ENCODE peak calls at places on chromosomes 2 and 18, in ten cellular contexts. F, B, H, E, S, K, D, I, V and J are unnamed samples.

GRCh38 chr2:85783796-85784195 is 30.0 kb downstream of the ATOH8 start:
- DNase-seq in D (no peak), V (no peak), K (no peak), B (no peak), H (no peak), I (no peak), F (no peak), S (no peak), E (no peak), J (no peak)

GRCh38 chr2:28390857-28391563 is 1.6 kb upstream of the FOSL2 start:
- DNase-seq in V (peak; percentile 91), B (no peak), D (peak; percentile 55), F (peak; percentile 89), I (peak; percentile 72), H (no peak), K (peak; percentile 95), E (peak; percentile 80), S (peak; percentile 92), J (no peak)

GRCh38 chr2:144914622-144915230 is 394.8 kb upstream of the ZEB2 start:
- DNase-seq in V (peak; percentile 86), F (no peak), H (peak; percentile 47), K (no peak), B (no peak), E (no peak), D (no peak), I (no peak), S (no peak), J (no peak)

GRCh38 chr2:102313025-102313424 is 1.7 kb downstream of the IL1RL1 start:
- DNase-seq in S (peak; percentile 90), D (no peak), I (no peak), F (no peak), H (peak; percentile 17), B (peak; percentile 67), K (no peak), E (no peak), V (peak; percentile 22), J (no peak)

GRCh38 chr2:144686518-144687215 is 166.7 kb upstream of the ZEB2 start:
- DNase-seq in S (no peak), F (no peak), D (no peak), V (no peak), K (no peak), H (no peak), B (no peak), I (no peak), E (no peak), J (no peak)

GRCh38 chr18:28626757-28627156 is 449.8 kb upstream of the CDH2 start:
- DNase-seq in I (no peak), H (no peak), D (no peak), E (no peak), B (no peak), V (no peak), K (no peak), F (no peak), S (no peak), J (no peak)

GRCh38 chr2:8719528-8719927 is 37.7 kb downstream of the ID2 start:
- DNase-seq in I (no peak), V (peak; percentile 59), B (peak; percentile 5), K (no peak), D (no peak), F (peak; percentile 3), E (no peak), H (peak; percentile 37), S (peak; percentile 52), J (no peak)

GRCh38 chr2:111944536-111945210 is 46.3 kb downstream of the MERTK start:
- DNase-seq in F (no peak), V (no peak), S (no peak), I (no peak), K (no peak), H (no peak), B (no peak), E (no peak), D (no peak), J (peak; percentile 9)

GRCh38 chr2:240162032-240162431 is 21.6 kb upstream of the OTOS start:
- DNase-seq in F (no peak), I (no peak), E (no peak), V (no peak), D (no peak), H (no peak), K (peak; percentile 19), S (no peak), B (no peak), J (no peak)

GRCh38 chr2:148519013-148519412 is 125.5 kb upstream of the EPC2 start:
- DNase-seq in B (no peak), E (no peak), V (no peak), S (no peak), D (peak; percentile 54), F (peak; percentile 67), K (no peak), H (no peak), I (no peak), J (no peak)

GRCh38 chr18:42707080-42707479 is 408.4 kb downstream of the RIT2 start:
- DNase-seq in I (no peak), H (no peak), F (no peak), E (no peak), S (no peak), V (no peak), B (no peak), D (no peak), K (no peak), J (no peak)

GRCh38 chr2:149573760-149574159 is 13.8 kb downstream of the MMADHC start:
- DNase-seq in D (no peak), F (no peak), K (no peak), H (no peak), E (no peak), B (peak; percentile 27), S (peak; percentile 30), V (peak; percentile 26), I (no peak), J (no peak)

GRCh38 chr2:118061135-118061955 is 26.9 kb upstream of the INSIG2 start:
- DNase-seq in H (peak; percentile 74), I (no peak), F (no peak), E (no peak), B (peak; percentile 67), K (no peak), V (peak; percentile 91), S (peak; percentile 90), D (peak; percentile 71), J (peak; percentile 11)

GRCh38 chr2:226893206-226893605 is 57.4 kb downstream of the RHBDD1 start:
- DNase-seq in K (no peak), I (no peak), B (no peak), F (no peak), S (peak; percentile 10), V (peak; percentile 96), H (peak; percentile 55), D (no peak), E (no peak), J (no peak)

GRCh38 chr18:37218022-37218590 is 347.5 kb downstream of the CELF4 start:
- DNase-seq in D (peak; percentile 92), H (no peak), E (no peak), F (no peak), I (no peak), V (no peak), S (no peak), B (no peak), K (no peak), J (no peak)

GRCh38 chr2:49177194-49177593 is 22.9 kb upstream of the FSHR start:
- DNase-seq in H (no peak), V (no peak), D (peak; percentile 37), B (no peak), I (no peak), K (no peak), E (no peak), S (no peak), F (no peak), J (no peak)

GRCh38 chr18:69402219-69402989 is 1.7 kb downstream of the DOK6 start:
- DNase-seq in S (no peak), H (no peak), I (no peak), D (peak; percentile 54), V (no peak), E (no peak), B (no peak), K (no peak), F (no peak), J (no peak)

GRCh38 chr18:22604986-22605421 is 187.3 kb upstream of the CTAGE1 start:
- DNase-seq in I (no peak), V (no peak), E (no peak), K (no peak), F (no peak), H (no peak), S (no peak), D (no peak), B (no peak), J (no peak)

GRCh38 chr2:213490087-213490486 is 205.8 kb downstream of the SPAG16 start:
- DNase-seq in D (peak; percentile 1), S (no peak), B (no peak), K (no peak), F (no peak), V (no peak), E (no peak), I (no peak), H (no peak), J (peak; percentile 7)
- TF ChIP-seq CTCF in D (peak; percentile 36), S (no peak), B (no peak), K (no peak), F (peak; percentile 38), V (no peak), E (peak; percentile 36), I (peak; percentile 24), H (no peak), J (peak; percentile 25)

GRCh38 chr2:224449212-224450147 is 47.6 kb upstream of the FAM124B start:
- DNase-seq in D (peak; percentile 51), V (peak; percentile 21), S (peak; percentile 43), E (no peak), K (no peak), I (no peak), F (no peak), H (no peak), B (no peak), J (peak; percentile 47)
- TF ChIP-seq CTCF in D (peak; percentile 74), V (peak; percentile 74), S (peak; percentile 71), E (peak; percentile 72), K (no peak), I (peak; percentile 53), F (peak; percentile 50), H (peak; percentile 65), B (peak; percentile 72), J (peak; percentile 61)

DNA sequence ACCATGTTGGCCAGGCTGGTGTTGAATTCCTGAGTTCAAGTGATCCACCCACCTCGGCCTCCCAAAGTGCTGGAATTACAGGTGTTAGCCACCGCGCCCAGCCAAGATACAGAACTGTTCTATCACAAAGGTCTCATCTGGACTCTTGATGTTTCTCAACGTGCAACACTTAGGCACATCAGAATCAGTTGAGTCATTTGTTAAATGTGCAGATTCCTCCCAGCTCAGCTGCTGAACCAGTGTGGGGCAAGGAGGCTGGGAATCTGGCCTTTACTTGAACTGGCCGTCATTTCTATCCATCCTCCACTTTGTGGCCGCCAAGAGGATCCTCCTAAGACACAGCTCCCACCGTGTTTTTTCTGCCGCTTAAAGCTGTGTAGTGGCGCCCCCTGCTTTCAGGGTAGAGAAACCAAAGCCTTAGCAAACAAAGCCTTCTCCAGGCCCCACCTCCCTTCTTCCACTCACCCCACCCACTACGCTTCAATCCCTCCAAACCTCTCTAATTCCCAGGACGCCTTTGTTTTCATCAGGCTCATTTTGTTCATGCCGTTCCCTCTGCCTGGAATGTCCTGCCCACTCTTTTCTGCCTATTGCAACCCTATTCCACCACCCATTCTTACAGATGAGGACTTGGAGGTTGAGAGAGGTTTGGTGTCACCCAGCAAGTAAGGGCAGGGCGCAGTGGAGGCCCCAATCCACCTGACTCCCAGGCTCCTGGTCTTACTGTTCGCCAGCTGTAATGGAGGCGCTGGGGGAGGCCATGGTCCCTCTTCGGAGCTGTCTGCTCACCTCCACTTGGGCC is 776 bp upstream of the SPEG start:
- DNase-seq in E (no peak), V (peak; percentile 66), B (peak; percentile 50), K (peak; percentile 45), F (no peak), I (no peak), H (no peak), D (peak; percentile 97), S (peak; percentile 86), J (no peak)
- TF ChIP-seq CTCF in E (peak; percentile 55), V (peak; percentile 57), B (peak; percentile 55), K (no peak), F (peak; percentile 35), I (peak; percentile 12), H (peak; percentile 48), D (peak; percentile 89), S (peak; percentile 75), J (peak; percentile 28)

GRCh38 chr2:231666171-231667095 is 41.9 kb upstream of the PTMA start:
- DNase-seq in I (peak; percentile 92), V (peak; percentile 96), B (peak; percentile 90), E (peak; percentile 80), D (peak; percentile 96), F (peak; percentile 94), H (peak; percentile 61), K (peak; percentile 93), S (peak; percentile 91), J (peak; percentile 75)
- TF ChIP-seq CTCF in I (no peak), V (no peak), B (no peak), E (no peak), D (no peak), F (no peak), H (no peak), K (no peak), S (no peak), J (no peak)